ENCODE peak calls at places on chromosome 12, in four cellular contexts. One of them, this sample, is unnamed. For H3K4me1 and H3K27me3, the result is how much of the 10 kb centered on the place peaks cover.

GRCh38 chr12:2064078-2064507 is 11.3 kb downstream of the CACNA1C start:
- DNase-seq in effector memory CD4-positive, alpha-beta T cell: no peak
- DNase-seq in body of pancreas: no peak
- DNase-seq in pancreas: no peak
- DNase-seq in this sample: no peak

GRCh38 chr12:55019784-55020183 is at the start of gene NEUROD4:
- DNase-seq in effector memory CD4-positive, alpha-beta T cell: no peak
- DNase-seq in body of pancreas: peak
- DNase-seq in pancreas: peak
- DNase-seq in this sample: no peak

GRCh38 chr12:46268349-46268616 is 560 bp downstream of the SLC38A1 start:
- DNase-seq in effector memory CD4-positive, alpha-beta T cell: peak
- DNase-seq in body of pancreas: no peak
- DNase-seq in pancreas: peak
- DNase-seq in this sample: no peak

GRCh38 chr12:50825372-50825838 is 17.3 kb upstream of the TMPRSS12 start:
- DNase-seq in effector memory CD4-positive, alpha-beta T cell: no peak
- DNase-seq in body of pancreas: peak
- DNase-seq in pancreas: no peak
- DNase-seq in this sample: no peak

GRCh38 chr12:107822356-107822755 is 47.9 kb downstream of the ASCL4 start:
- DNase-seq in effector memory CD4-positive, alpha-beta T cell: no peak
- DNase-seq in body of pancreas: no peak
- DNase-seq in pancreas: no peak
- DNase-seq in this sample: no peak

GRCh38 chr12:41254546-41254945 is 66.4 kb downstream of the PDZRN4 start:
- DNase-seq in effector memory CD4-positive, alpha-beta T cell: no peak
- DNase-seq in body of pancreas: no peak
- DNase-seq in pancreas: no peak
- DNase-seq in this sample: no peak

GRCh38 chr12:78181544-78182162 is 351.0 kb downstream of the NAV3 start:
- DNase-seq in effector memory CD4-positive, alpha-beta T cell: no peak
- DNase-seq in body of pancreas: no peak
- DNase-seq in pancreas: no peak
- DNase-seq in this sample: no peak

GRCh38 chr12:106122004-106122403 is 16.8 kb downstream of the NUAK1 start:
- DNase-seq in effector memory CD4-positive, alpha-beta T cell: no peak
- DNase-seq in body of pancreas: no peak
- DNase-seq in pancreas: no peak
- DNase-seq in this sample: no peak

GRCh38 chr12:1853716-1854115 is 33.4 kb downstream of the LRTM2 start:
- DNase-seq in effector memory CD4-positive, alpha-beta T cell: no peak
- DNase-seq in body of pancreas: no peak
- DNase-seq in pancreas: no peak
- DNase-seq in this sample: no peak

GRCh38 chr12:96094201-96094600 is 58.8 kb upstream of the LTA4H start:
- DNase-seq in effector memory CD4-positive, alpha-beta T cell: no peak
- DNase-seq in body of pancreas: no peak
- DNase-seq in pancreas: no peak
- DNase-seq in this sample: no peak

GRCh38 chr12:6315184-6315583 is 4.7 kb downstream of the PLEKHG6 start:
- DNase-seq in effector memory CD4-positive, alpha-beta T cell: no peak
- DNase-seq in body of pancreas: no peak
- DNase-seq in pancreas: no peak
- DNase-seq in this sample: no peak

GRCh38 chr12:48125985-48126384 is 6.8 kb downstream of the PFKM start:
- DNase-seq in effector memory CD4-positive, alpha-beta T cell: no peak
- DNase-seq in body of pancreas: no peak
- DNase-seq in pancreas: no peak
- DNase-seq in this sample: no peak

GRCh38 chr12:51678086-51678724 is 87.2 kb downstream of the SCN8A start:
- DNase-seq in effector memory CD4-positive, alpha-beta T cell: no peak
- DNase-seq in body of pancreas: peak
- DNase-seq in pancreas: peak
- DNase-seq in this sample: no peak

GRCh38 chr12:95397566-95397965 is 76.4 kb upstream of the METAP2 start:
- DNase-seq in effector memory CD4-positive, alpha-beta T cell: no peak
- DNase-seq in body of pancreas: no peak
- DNase-seq in pancreas: no peak
- DNase-seq in this sample: no peak

GRCh38 chr12:57836442-57837375 is 9.8 kb downstream of the CTDSP2 start:
- DNase-seq in effector memory CD4-positive, alpha-beta T cell: no peak
- DNase-seq in body of pancreas: peak
- DNase-seq in pancreas: no peak
- DNase-seq in this sample: no peak

GRCh38 chr12:48810817-48811453 is 7.4 kb upstream of the CACNB3 start:
- DNase-seq in effector memory CD4-positive, alpha-beta T cell: no peak
- DNase-seq in body of pancreas: no peak
- DNase-seq in pancreas: no peak
- DNase-seq in this sample: no peak

GRCh38 chr12:47277972-47278448 is 198.3 kb upstream of the AMIGO2 start:
- DNase-seq in effector memory CD4-positive, alpha-beta T cell: no peak
- DNase-seq in body of pancreas: no peak
- DNase-seq in pancreas: no peak
- DNase-seq in this sample: no peak

GRCh38 chr12:46380881-46381280 is 8.3 kb upstream of the SLC38A2 start:
- DNase-seq in effector memory CD4-positive, alpha-beta T cell: no peak
- DNase-seq in body of pancreas: no peak
- DNase-seq in pancreas: no peak
- DNase-seq in this sample: no peak

GRCh38 chr12:91836264-91836663 is 309.4 kb downstream of the BTG1 start:
- DNase-seq in effector memory CD4-positive, alpha-beta T cell: no peak
- DNase-seq in body of pancreas: no peak
- DNase-seq in pancreas: no peak
- DNase-seq in this sample: no peak

GRCh38 chr12:57793920-57794319 is 11.3 kb downstream of the TSFM start:
- DNase-seq in effector memory CD4-positive, alpha-beta T cell: no peak
- DNase-seq in body of pancreas: no peak
- DNase-seq in pancreas: no peak
- DNase-seq in this sample: no peak

GRCh38 chr12:27711957-27712356 is 1.3 kb downstream of the MRPS35 start:
- DNase-seq in effector memory CD4-positive, alpha-beta T cell: no peak
- DNase-seq in body of pancreas: no peak
- DNase-seq in pancreas: no peak
- DNase-seq in this sample: no peak

GRCh38 chr12:6462234-6462995 is 8.1 kb downstream of the VAMP1 start:
- DNase-seq in effector memory CD4-positive, alpha-beta T cell: no peak
- DNase-seq in body of pancreas: no peak
- DNase-seq in pancreas: no peak
- DNase-seq in this sample: no peak

GRCh38 chr12:32896438-32897275 is at the start of gene PKP2:
- DNase-seq in effector memory CD4-positive, alpha-beta T cell: no peak
- DNase-seq in body of pancreas: peak
- DNase-seq in pancreas: peak
- DNase-seq in this sample: no peak

GRCh38 chr12:3090238-3091029 is 13.3 kb downstream of the TSPAN9 start:
- DNase-seq in effector memory CD4-positive, alpha-beta T cell: no peak
- DNase-seq in body of pancreas: no peak
- DNase-seq in pancreas: no peak
- DNase-seq in this sample: no peak
- H3K4me1 ChIP-seq in effector memory CD4-positive, alpha-beta T cell: under half
- H3K4me1 ChIP-seq in body of pancreas: under half
- H3K4me1 ChIP-seq in pancreas: under half
- H3K4me1 ChIP-seq in this sample: under half

DNA sequence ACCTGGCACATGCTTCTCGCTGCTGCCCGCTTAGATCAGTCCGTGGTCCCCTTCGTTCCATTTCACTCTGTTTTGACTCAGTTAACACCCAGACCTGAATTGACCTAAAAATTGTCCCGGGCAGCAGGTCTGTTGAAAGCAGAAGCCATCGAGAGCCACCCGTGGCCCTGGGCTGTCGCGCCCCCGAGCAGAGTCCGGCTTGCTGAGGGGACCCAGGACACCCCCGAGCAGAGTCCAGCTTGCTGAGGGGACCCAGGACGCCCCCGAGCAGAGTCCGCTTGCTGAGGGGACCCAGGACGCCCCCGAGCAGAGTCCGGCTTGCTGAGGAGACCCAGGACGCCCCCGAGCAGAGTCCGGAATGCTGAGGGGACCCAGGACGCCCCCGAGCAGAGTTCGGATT is 50.2 kb upstream of the GALNT9 start:
- DNase-seq in effector memory CD4-positive, alpha-beta T cell: no peak
- DNase-seq in body of pancreas: no peak
- DNase-seq in pancreas: no peak
- DNase-seq in this sample: no peak
- H3K27me3 ChIP-seq in effector memory CD4-positive, alpha-beta T cell: under half
- H3K27me3 ChIP-seq in body of pancreas: under half
- H3K27me3 ChIP-seq in pancreas: under half
- H3K27me3 ChIP-seq in this sample: under half

DNA sequence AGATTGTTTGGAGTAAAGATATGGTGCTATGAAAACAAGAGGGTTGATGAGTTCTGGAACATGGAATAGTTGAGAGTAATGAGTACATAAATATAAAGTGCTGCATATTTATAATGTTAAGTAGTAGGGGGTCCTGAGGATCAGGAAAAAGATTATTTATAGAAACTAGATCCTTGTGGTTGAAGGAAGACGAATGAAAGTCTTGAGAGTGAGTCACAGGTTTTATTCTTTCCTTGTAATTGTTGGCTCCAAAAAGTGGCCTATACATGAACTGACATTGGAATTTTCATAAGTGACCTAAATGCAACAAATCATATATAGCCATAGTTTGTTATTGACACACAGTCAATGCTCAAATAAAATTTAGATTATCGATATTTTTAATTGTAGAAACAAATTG is 440.4 kb upstream of the PRICKLE1 start:
- DNase-seq in effector memory CD4-positive, alpha-beta T cell: no peak
- DNase-seq in body of pancreas: no peak
- DNase-seq in pancreas: no peak
- DNase-seq in this sample: no peak
- H3K4me1 ChIP-seq in effector memory CD4-positive, alpha-beta T cell: under half
- H3K4me1 ChIP-seq in body of pancreas: under half
- H3K4me1 ChIP-seq in pancreas: under half
- H3K4me1 ChIP-seq in this sample: under half

DNA sequence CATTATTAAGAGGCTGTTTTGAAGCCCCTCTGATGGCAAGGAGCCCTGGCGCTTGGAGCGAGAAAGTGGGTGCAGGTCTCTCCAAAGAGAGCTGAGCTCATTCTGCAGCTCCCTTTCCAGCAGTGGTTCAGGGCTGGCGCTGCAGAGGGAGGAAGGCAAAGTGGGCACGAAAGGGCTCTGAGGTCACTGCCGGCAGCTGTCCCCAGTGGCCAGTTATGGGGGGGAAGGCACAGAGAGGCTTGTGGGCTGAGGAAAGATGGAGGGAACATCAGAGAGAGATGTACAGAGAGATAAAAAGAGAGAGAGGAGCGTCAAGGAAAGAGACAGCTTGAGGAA is 75.2 kb upstream of the TBX5 start:
- DNase-seq in effector memory CD4-positive, alpha-beta T cell: no peak
- DNase-seq in body of pancreas: no peak
- DNase-seq in pancreas: no peak
- DNase-seq in this sample: no peak
- H3K27me3 ChIP-seq in effector memory CD4-positive, alpha-beta T cell: under half
- H3K27me3 ChIP-seq in body of pancreas: under half
- H3K27me3 ChIP-seq in pancreas: under half
- H3K27me3 ChIP-seq in this sample: under half

DNA sequence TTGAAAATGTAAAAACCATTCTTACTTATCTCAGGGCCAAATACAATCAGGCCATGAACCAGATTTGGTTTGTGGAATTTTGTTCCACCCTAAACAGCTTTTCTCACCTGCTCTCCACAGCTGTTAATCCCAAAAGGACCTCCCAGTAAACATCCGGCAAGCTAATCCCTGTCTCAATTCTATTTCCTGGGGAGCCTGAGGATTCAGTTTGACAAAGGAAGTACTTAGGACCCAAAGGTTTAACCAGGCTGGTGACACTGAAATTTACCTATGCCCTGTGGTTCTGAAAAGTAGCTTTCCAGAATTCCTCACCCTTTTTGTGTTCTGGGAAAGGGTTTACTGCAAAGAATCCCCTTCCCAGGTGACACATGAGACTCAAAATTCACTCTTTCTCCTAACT is 15.0 kb downstream of the CAPZA3 start:
- DNase-seq in effector memory CD4-positive, alpha-beta T cell: no peak
- DNase-seq in body of pancreas: no peak
- DNase-seq in pancreas: no peak
- DNase-seq in this sample: no peak
- H3K4me1 ChIP-seq in effector memory CD4-positive, alpha-beta T cell: under half
- H3K4me1 ChIP-seq in body of pancreas: under half
- H3K4me1 ChIP-seq in pancreas: under half
- H3K4me1 ChIP-seq in this sample: under half

This sample was measured in ascending aorta.